ENCODE peak calls at places on chromosome 19, in ten cellular contexts. I, P, W, O, E, M, D, S, N and T are unnamed samples.

GRCh38 chr19:38932425-38933179 is 1.9 kb downstream of the MRPS12 start:
- DNase-seq in D (peak; percentile 45), W (no peak), S (no peak), P (peak; percentile 40), E (no peak), N (peak; percentile 62), M (peak; percentile 70), O (no peak), I (peak; percentile 63), T (peak; percentile 52)

GRCh38 chr19:21047712-21048111 is 27.3 kb downstream of the ZNF430 start:
- DNase-seq in P (no peak), D (no peak), O (no peak), M (no peak), E (no peak), N (no peak), I (no peak), S (no peak), W (no peak), T (no peak)

GRCh38 chr19:44113784-44114390 is 688 bp downstream of the ZNF225 start:
- DNase-seq in I (peak; percentile 4), N (peak; percentile 20), S (no peak), M (no peak), D (no peak), W (no peak), P (no peak), E (peak; percentile 13), O (no peak), T (peak; percentile 13)

GRCh38 chr19:33767898-33768413 is 28.7 kb upstream of the KCTD15 start:
- DNase-seq in I (peak; percentile 42), S (no peak), N (peak; percentile 92), P (no peak), D (peak; percentile 81), O (no peak), E (peak; percentile 77), M (peak; percentile 34), W (no peak), T (no peak)

GRCh38 chr19:30091456-30091855 is 149.4 kb downstream of the URI1 start:
- DNase-seq in S (no peak), N (no peak), M (no peak), W (peak; percentile 59), P (no peak), E (no peak), D (no peak), O (no peak), I (no peak), T (no peak)

GRCh38 chr19:18220632-18221275 is 5.5 kb downstream of the PDE4C start:
- DNase-seq in W (no peak), P (no peak), D (no peak), I (no peak), O (no peak), M (no peak), N (peak; percentile 78), E (peak; percentile 67), S (no peak), T (no peak)

GRCh38 chr19:21569497-21569870 is 64.1 kb downstream of the ZNF429 start:
- DNase-seq in D (no peak), S (peak; percentile 63), W (peak; percentile 80), M (no peak), O (peak; percentile 54), I (peak; percentile 78), P (no peak), N (no peak), E (no peak), T (no peak)

GRCh38 chr19:3096267-3096901 is 2.2 kb downstream of the GNA11 start:
- DNase-seq in I (no peak), D (no peak), S (no peak), E (no peak), M (no peak), N (no peak), W (peak; percentile 56), O (no peak), P (no peak), T (no peak)

GRCh38 chr19:38740932-38741331 is 3.3 kb downstream of the CAPN12 start:
- DNase-seq in E (no peak), P (no peak), O (no peak), N (no peak), D (no peak), I (no peak), S (no peak), M (no peak), W (no peak), T (no peak)

GRCh38 chr19:20858218-20858617 is 64.8 kb upstream of the ZNF85 start:
- DNase-seq in O (no peak), P (no peak), N (peak; percentile 4), M (no peak), S (peak; percentile 35), E (no peak), D (no peak), I (no peak), W (no peak), T (no peak)

GRCh38 chr19:23222998-23223652 is 27.1 kb downstream of the ZNF724 start:
- DNase-seq in E (no peak), D (no peak), M (peak; percentile 16), O (no peak), W (no peak), N (no peak), S (no peak), P (no peak), I (no peak), T (no peak)

DNA sequence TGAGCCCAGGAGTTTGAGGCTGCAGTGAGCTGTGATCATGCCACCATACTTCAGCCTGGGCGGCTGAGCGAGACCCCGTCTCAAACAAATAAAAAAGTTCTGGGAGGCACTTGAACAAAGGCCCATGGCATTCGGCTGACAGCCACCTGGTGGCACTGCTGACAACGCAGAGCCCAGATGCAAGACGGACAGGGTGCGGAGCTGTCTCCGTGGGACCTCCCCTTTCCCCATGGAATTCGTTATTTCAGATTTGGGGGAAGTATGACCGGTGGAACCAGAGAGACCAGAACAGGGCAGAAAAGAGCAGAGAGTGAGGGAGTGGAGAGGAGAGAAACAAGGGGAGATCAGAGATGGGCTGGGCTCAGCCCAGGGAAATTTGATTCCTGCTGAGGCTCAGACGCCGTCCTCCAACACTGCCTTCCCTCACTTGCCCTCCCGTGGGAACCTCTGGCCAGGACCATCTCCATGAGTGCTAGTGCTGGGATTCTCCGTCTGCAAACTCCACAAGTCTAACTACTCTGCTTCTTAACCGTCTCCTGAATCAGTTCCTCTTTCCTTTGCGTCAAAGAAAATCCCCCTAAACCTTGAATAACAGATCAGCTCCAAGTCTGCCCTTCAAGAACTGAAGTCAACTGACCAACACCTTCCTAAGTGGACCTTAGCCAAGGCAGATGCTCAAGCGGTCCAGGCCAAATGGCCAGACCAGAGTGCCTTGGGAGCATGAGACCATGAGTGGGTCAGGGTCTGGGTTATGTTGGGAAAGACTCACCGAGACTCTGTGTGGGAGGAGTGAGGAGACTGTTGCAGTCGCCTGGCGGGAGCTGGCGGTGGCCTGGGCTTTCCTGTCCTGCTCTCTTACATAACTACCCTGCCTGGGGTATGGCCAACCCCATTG is 11.9 kb upstream of the ATF5 start:
- DNase-seq in E (peak; percentile 41), N (peak; percentile 49), O (no peak), I (no peak), S (no peak), D (no peak), P (no peak), M (no peak), W (no peak), T (no peak)
- TF ChIP-seq CTCF in E (no peak), N (peak; percentile 46), O (no peak), I (no peak), S (peak; percentile 34), D (peak; percentile 53), P (peak; percentile 45), M (peak; percentile 53), W (peak; percentile 11), T (peak; percentile 13)

GRCh38 chr19:51124216-51124615 is 490 bp upstream of the SIGLEC9 start:
- DNase-seq in M (no peak), O (no peak), P (no peak), E (no peak), W (peak; percentile 44), N (no peak), D (no peak), S (no peak), I (no peak), T (no peak)
- TF ChIP-seq CTCF in M (no peak), O (no peak), P (no peak), E (no peak), W (no peak), N (no peak), D (no peak), S (no peak), I (no peak), T (no peak)

GRCh38 chr19:10270180-10270615 is 722 bp upstream of the ICAM1 start:
- DNase-seq in D (no peak), S (no peak), O (peak; percentile 76), W (peak; percentile 93), I (peak; percentile 90), P (no peak), N (peak; percentile 20), M (no peak), E (no peak), T (peak; percentile 70)

GRCh38 chr19:10271543-10272086 is 695 bp downstream of the ICAM1 start:
- DNase-seq in I (peak; percentile 55), W (no peak), D (no peak), M (peak; percentile 90), S (no peak), N (no peak), O (no peak), E (no peak), P (no peak), T (peak; percentile 72)

GRCh38 chr19:10269333-10270179 is 1.4 kb upstream of the ICAM1 start:
- DNase-seq in P (peak; percentile 68), E (peak; percentile 92), I (peak; percentile 95), N (peak; percentile 87), S (peak; percentile 62), W (peak; percentile 94), M (peak; percentile 82), D (peak; percentile 86), O (peak; percentile 90), T (peak; percentile 79)

GRCh38 chr19:10268077-10268476 is 2.8 kb upstream of the ICAM1 start:
- DNase-seq in M (no peak), W (no peak), P (no peak), E (no peak), D (no peak), O (no peak), S (no peak), I (no peak), N (no peak), T (no peak)

GRCh38 chr19:10270616-10271394 is at the start of gene ICAM1:
- DNase-seq in O (peak; percentile 84), D (no peak), S (peak; percentile 76), P (peak; percentile 39), M (peak; percentile 80), N (peak; percentile 71), I (peak; percentile 90), E (peak; percentile 79), W (peak; percentile 95), T (peak; percentile 82)
- TF ChIP-seq CTCF in O (peak; percentile 24), D (peak; percentile 23), S (peak; percentile 35), P (no peak), M (peak; percentile 17), N (no peak), I (no peak), E (no peak), W (no peak), T (no peak)

GRCh38 chr19:917323-918151 is at the start of gene KISS1R:
- DNase-seq in W (peak; percentile 77), M (peak; percentile 78), I (peak; percentile 65), P (no peak), N (peak; percentile 93), S (no peak), O (no peak), E (peak; percentile 84), D (peak; percentile 55), T (peak; percentile 85)
- TF ChIP-seq CTCF in W (peak; percentile 41), M (peak; percentile 87), I (peak; percentile 88), P (peak; percentile 43), N (peak; percentile 78), S (peak; percentile 50), O (peak; percentile 57), E (peak; percentile 51), D (peak; percentile 59), T (peak; percentile 81)